ENCODE peak calls at places on chromosomes 1 and 21, in eight cellular contexts. E is HAP-1, M is mammary epithelial cell, F is right cardiac atrium, S is neural progenitor cell, G is heart left ventricle, C is upper lobe of right lung, N is adipocyte. J is an unnamed sample. For H3K4me1, the result is how much of the 10 kb centered on the place peaks cover.

GRCh38 chr1:158931055-158931737 is at the start of gene PYHIN1:
- DNase-seq in E (no peak), M (no peak), F (no peak), S (no peak), G (no peak), C (no peak), N (no peak), J (peak)

GRCh38 chr21:14097881-14098499 is 112.8 kb downstream of the LIPI start:
- DNase-seq in E (no peak), M (no peak), F (no peak), S (no peak), G (no peak), C (no peak), N (no peak), J (no peak)

GRCh38 chr1:81208441-81208840 is 592.3 kb upstream of the ADGRL2 start:
- DNase-seq in E (no peak), M (no peak), F (no peak), S (no peak), G (peak), C (no peak), N (no peak), J (no peak)

GRCh38 chr1:172141351-172142000 is 279.0 kb upstream of the C1orf105 start:
- DNase-seq in E (no peak), M (no peak), F (no peak), S (no peak), G (no peak), C (no peak), N (peak), J (no peak)

GRCh38 chr1:2214541-2215241 is 13.4 kb upstream of the SKI start:
- DNase-seq in E (no peak), M (no peak), F (peak), S (no peak), G (peak), C (peak), N (no peak), J (no peak)

GRCh38 chr1:46183119-46183842 is 7.0 kb upstream of the P3R3URF start:
- DNase-seq in E (no peak), M (peak), F (peak), S (no peak), G (peak), C (peak), N (peak), J (no peak)

GRCh38 chr21:26165331-26165730 is 5.2 kb downstream of the APP start:
- DNase-seq in E (no peak), M (peak), F (no peak), S (no peak), G (no peak), C (no peak), N (no peak), J (no peak)

GRCh38 chr1:206808615-206809014 is 36.3 kb upstream of the IL10 start:
- DNase-seq in E (no peak), M (no peak), F (no peak), S (peak), G (no peak), C (no peak), N (peak), J (peak)

GRCh38 chr1:168466703-168467081 is 77.1 kb downstream of the XCL2 start:
- DNase-seq in E (no peak), M (no peak), F (no peak), S (no peak), G (no peak), C (no peak), N (no peak), J (no peak)

GRCh38 chr1:216210081-216210480 is 213.2 kb downstream of the USH2A start:
- DNase-seq in E (no peak), M (no peak), F (no peak), S (no peak), G (no peak), C (no peak), N (peak), J (no peak)

GRCh38 chr1:110069302-110070281 is 880 bp downstream of the ALX3 start:
- DNase-seq in E (no peak), M (no peak), F (no peak), S (peak), G (no peak), C (no peak), N (peak), J (no peak)

GRCh38 chr1:160081261-160081936 is at the start of gene KCNJ9:
- DNase-seq in E (no peak), M (no peak), F (no peak), S (peak), G (no peak), C (peak), N (peak), J (no peak)

GRCh38 chr1:63148825-63149645 is 173.3 kb upstream of the FOXD3 start:
- DNase-seq in E (peak), M (peak), F (no peak), S (peak), G (no peak), C (no peak), N (peak), J (peak)

GRCh38 chr21:38504056-38504455 is 5.8 kb upstream of the ERG start:
- DNase-seq in E (no peak), M (no peak), F (no peak), S (no peak), G (no peak), C (no peak), N (no peak), J (no peak)

GRCh38 chr1:48177257-48177656 is 45.3 kb upstream of the SLC5A9 start:
- DNase-seq in E (no peak), M (no peak), F (no peak), S (no peak), G (no peak), C (no peak), N (no peak), J (no peak)

GRCh38 chr1:25057188-25057587 is 127.1 kb upstream of the RUNX3 start:
- DNase-seq in E (no peak), M (no peak), F (no peak), S (no peak), G (no peak), C (no peak), N (no peak), J (no peak)

GRCh38 chr1:92277105-92277504 is 21.7 kb downstream of the GLMN start:
- DNase-seq in E (no peak), M (no peak), F (no peak), S (no peak), G (no peak), C (no peak), N (peak), J (no peak)

GRCh38 chr1:244304156-244304555 is 147.6 kb downstream of the ADSS2 start:
- DNase-seq in E (no peak), M (no peak), F (no peak), S (no peak), G (no peak), C (no peak), N (peak), J (no peak)

GRCh38 chr1:67142931-67143330 is 8.2 kb upstream of the C1orf141 start:
- DNase-seq in E (no peak), M (no peak), F (no peak), S (no peak), G (no peak), C (no peak), N (no peak), J (no peak)

GRCh38 chr1:178931843-178932551 is 61.1 kb upstream of the ANGPTL1 start:
- DNase-seq in E (no peak), M (no peak), F (peak), S (no peak), G (peak), C (no peak), N (peak), J (no peak)

GRCh38 chr1:162310337-162310736 is 66.3 kb downstream of the SPATA46 start:
- DNase-seq in E (no peak), M (peak), F (no peak), S (no peak), G (no peak), C (no peak), N (no peak), J (no peak)

GRCh38 chr1:48196168-48196716 is 26.3 kb upstream of the SLC5A9 start:
- DNase-seq in E (peak), M (peak), F (no peak), S (no peak), G (no peak), C (no peak), N (no peak), J (no peak)

GRCh38 chr21:45017376-45017960 is 56.9 kb upstream of the ADARB1 start:
- DNase-seq in E (no peak), M (no peak), F (no peak), S (no peak), G (no peak), C (peak), N (no peak), J (no peak)

GRCh38 chr1:33344896-33345295 is 24.0 kb upstream of the A3GALT2 start:
- DNase-seq in E (no peak), M (no peak), F (no peak), S (no peak), G (no peak), C (no peak), N (peak), J (no peak)
- H3K4me3 ChIP-seq in E (no peak), M (peak), F (no peak), S (no peak), G (peak), C (no peak), N (peak), J (no peak)

GRCh38 chr1:41670558-41670957 is 186.1 kb upstream of the EDN2 start:
- DNase-seq in E (no peak), M (peak), F (no peak), S (no peak), G (no peak), C (no peak), N (peak), J (no peak)

GRCh38 chr1:41665962-41666917 is 181.8 kb upstream of the EDN2 start:
- DNase-seq in E (no peak), M (no peak), F (no peak), S (no peak), G (no peak), C (no peak), N (no peak), J (no peak)

GRCh38 chr1:41671116-41671755 is 186.8 kb upstream of the EDN2 start:
- DNase-seq in E (no peak), M (no peak), F (no peak), S (no peak), G (no peak), C (peak), N (no peak), J (no peak)

GRCh38 chr1:41666991-41667631 is 182.6 kb upstream of the EDN2 start:
- DNase-seq in E (no peak), M (peak), F (no peak), S (peak), G (no peak), C (no peak), N (peak), J (peak)

DNA sequence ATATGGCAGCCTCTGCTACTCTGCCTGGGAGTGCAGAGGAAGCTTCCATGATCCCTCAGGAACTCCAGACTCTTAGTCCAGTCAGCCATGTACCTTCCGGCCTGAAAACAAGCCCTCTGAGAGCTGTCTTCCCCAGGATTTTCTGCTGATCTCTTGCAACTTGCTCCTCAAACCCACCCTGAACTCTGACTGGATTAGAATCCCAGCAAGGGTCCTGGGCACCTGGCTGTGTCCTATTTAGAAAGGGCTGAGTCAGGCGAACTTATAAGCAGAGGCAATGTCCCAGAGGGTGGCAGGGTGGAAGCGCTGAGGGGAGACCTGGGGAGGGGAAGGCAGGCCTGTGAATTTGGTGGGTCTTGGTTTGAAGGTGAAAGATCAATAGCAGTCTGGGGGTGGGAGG is 184.5 kb upstream of the EDN2 start:
- DNase-seq in E (no peak), M (no peak), F (no peak), S (no peak), G (no peak), C (no peak), N (no peak), J (no peak)
- H3K4me1 ChIP-seq in E (under half), M (half or more), F (under half), S (under half), G (under half), C (under half), N (under half), J (half or more)

DNA sequence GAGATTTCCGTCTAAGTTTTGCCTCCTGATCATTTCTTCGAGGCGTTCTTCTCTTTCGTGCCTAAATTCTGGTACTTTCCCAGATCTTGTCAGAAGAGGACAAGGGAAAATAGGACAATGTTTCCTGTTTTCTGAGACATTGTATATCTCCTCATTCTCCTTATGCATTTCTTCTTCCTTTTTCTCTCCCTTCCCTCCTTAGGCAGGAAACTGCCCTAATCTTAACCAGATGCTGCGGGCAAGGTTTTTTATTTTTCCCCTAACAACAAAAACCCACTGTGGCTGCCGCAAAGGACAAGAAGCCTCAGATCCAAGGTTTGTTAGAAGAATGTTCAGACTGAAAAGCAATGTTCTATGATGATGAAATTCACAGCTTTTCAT is 813 bp downstream of the CTSK start:
- DNase-seq in E (no peak), M (no peak), F (no peak), S (no peak), G (no peak), C (no peak), N (peak), J (no peak)
- H3K4me3 ChIP-seq in E (no peak), M (no peak), F (peak), S (no peak), G (peak), C (peak), N (peak), J (no peak)

GRCh38 chr1:75641325-75641724 is 30.4 kb upstream of the SLC44A5 start:
- DNase-seq in E (no peak), M (no peak), F (no peak), S (no peak), G (no peak), C (no peak), N (no peak), J (no peak)
- H3K4me1 ChIP-seq in E (under half), M (under half), F (under half), S (under half), G (under half), C (under half), N (under half), J (under half)

DNA sequence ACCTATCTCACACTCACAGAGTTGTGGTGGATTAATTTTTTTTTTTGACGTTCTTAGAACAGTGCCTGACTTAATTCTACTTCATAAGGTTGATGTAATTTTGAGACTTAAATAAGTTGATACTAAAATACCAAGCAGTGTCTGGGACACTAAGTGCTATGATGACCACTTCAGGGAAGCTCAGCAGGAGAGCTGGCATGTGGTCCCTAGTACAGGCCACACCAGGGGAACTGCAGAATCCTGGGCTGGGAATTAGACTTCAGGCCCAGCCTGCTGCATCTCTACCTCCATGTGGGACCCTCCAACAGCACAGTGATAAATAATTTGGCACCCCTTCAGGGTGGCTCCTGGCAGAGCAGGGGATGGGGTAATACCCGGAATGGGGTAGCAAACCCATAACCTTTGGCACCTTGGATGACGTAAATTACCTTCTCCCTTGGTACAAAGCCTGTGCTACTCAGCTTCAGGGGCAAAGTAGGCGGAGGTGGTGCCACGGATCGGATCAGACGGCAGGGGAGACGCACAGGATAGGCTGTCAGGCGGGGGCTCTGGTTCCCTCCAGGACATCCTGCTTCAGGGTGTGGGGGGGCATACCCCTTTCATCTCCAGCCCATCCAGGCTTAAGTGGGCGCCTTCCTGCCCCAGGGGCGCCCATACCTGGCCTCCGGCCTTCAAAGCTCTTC is 4.8 kb downstream of the MFSD2A start:
- DNase-seq in E (no peak), M (no peak), F (no peak), S (no peak), G (no peak), C (no peak), N (no peak), J (no peak)
- H3K4me3 ChIP-seq in E (no peak), M (no peak), F (no peak), S (no peak), G (no peak), C (peak), N (no peak), J (peak)